ENCODE peak calls at places on chromosomes 16 and 17, in nine cellular contexts. One of them, this sample, is unnamed.
A peak's percentile ranks its signal among the peaks of the same experiment; 100 is the strongest.

GRCh38 chr17:21171970-21172510 is 41.9 kb downstream of the TMEM11 start:
- DNase-seq in astrocyte of the spinal cord: no peak
- DNase-seq in C1 segment of cervical spinal cord: no peak
- DNase-seq in skeletal muscle cell: no peak
- DNase-seq in NCI-H1105: no peak
- DNase-seq in HEK293T: no peak
- DNase-seq in AML-193: no peak
- DNase-seq in stimulated activated CD8-positive, alpha-beta memory T cell treated with anti-CD3 and anti-CD28 coated beads, Interleukin-12 subunit alpha, Interleukin-12 subunit beta, amount 100 ng/mL, for 1 hour: no peak
- DNase-seq in stimulated activated CD4-positive, alpha-beta T cell treated with anti-CD3 and anti-CD28 coated beads, Interleukin-12 subunit alpha, Interleukin-12 subunit beta, amount 100 ng/mL, for 48 hours: no peak
- DNase-seq in this sample: no peak

GRCh38 chr17:56985371-56986162 is 7.6 kb downstream of the SCPEP1 start:
- DNase-seq in NCI-H1105: no peak
- DNase-seq in HEK293T: no peak
- DNase-seq in stimulated activated CD4-positive, alpha-beta T cell treated with anti-CD3 and anti-CD28 coated beads, Interleukin-12 subunit alpha, Interleukin-12 subunit beta, amount 100 ng/mL, for 48 hours: no peak
- DNase-seq in stimulated activated CD8-positive, alpha-beta memory T cell treated with anti-CD3 and anti-CD28 coated beads, Interleukin-12 subunit alpha, Interleukin-12 subunit beta, amount 100 ng/mL, for 1 hour: no peak
- DNase-seq in astrocyte of the spinal cord: no peak
- DNase-seq in skeletal muscle cell: no peak
- DNase-seq in C1 segment of cervical spinal cord: no peak
- DNase-seq in AML-193: peak; percentile 95
- DNase-seq in this sample: no peak

GRCh38 chr16:85006639-85007038 is 4.7 kb downstream of the ZDHHC7 start:
- DNase-seq in NCI-H1105: no peak
- DNase-seq in astrocyte of the spinal cord: no peak
- DNase-seq in skeletal muscle cell: no peak
- DNase-seq in stimulated activated CD4-positive, alpha-beta T cell treated with anti-CD3 and anti-CD28 coated beads, Interleukin-12 subunit alpha, Interleukin-12 subunit beta, amount 100 ng/mL, for 48 hours: no peak
- DNase-seq in HEK293T: no peak
- DNase-seq in stimulated activated CD8-positive, alpha-beta memory T cell treated with anti-CD3 and anti-CD28 coated beads, Interleukin-12 subunit alpha, Interleukin-12 subunit beta, amount 100 ng/mL, for 1 hour: no peak
- DNase-seq in AML-193: no peak
- DNase-seq in C1 segment of cervical spinal cord: no peak
- DNase-seq in this sample: no peak

GRCh38 chr17:40648326-40648968 is 829 bp upstream of the SMARCE1 start:
- DNase-seq in AML-193: no peak
- DNase-seq in NCI-H1105: peak; percentile 30
- DNase-seq in C1 segment of cervical spinal cord: peak; percentile 36
- DNase-seq in skeletal muscle cell: no peak
- DNase-seq in stimulated activated CD4-positive, alpha-beta T cell treated with anti-CD3 and anti-CD28 coated beads, Interleukin-12 subunit alpha, Interleukin-12 subunit beta, amount 100 ng/mL, for 48 hours: no peak
- DNase-seq in astrocyte of the spinal cord: no peak
- DNase-seq in HEK293T: peak; percentile 25
- DNase-seq in stimulated activated CD8-positive, alpha-beta memory T cell treated with anti-CD3 and anti-CD28 coated beads, Interleukin-12 subunit alpha, Interleukin-12 subunit beta, amount 100 ng/mL, for 1 hour: no peak
- DNase-seq in this sample: no peak

GRCh38 chr17:39952665-39953470 is 9.9 kb upstream of the GSDMA start:
- DNase-seq in HEK293T: peak; percentile 93
- DNase-seq in stimulated activated CD8-positive, alpha-beta memory T cell treated with anti-CD3 and anti-CD28 coated beads, Interleukin-12 subunit alpha, Interleukin-12 subunit beta, amount 100 ng/mL, for 1 hour: peak; percentile 92
- DNase-seq in astrocyte of the spinal cord: peak; percentile 97
- DNase-seq in C1 segment of cervical spinal cord: peak; percentile 90
- DNase-seq in AML-193: peak; percentile 96
- DNase-seq in stimulated activated CD4-positive, alpha-beta T cell treated with anti-CD3 and anti-CD28 coated beads, Interleukin-12 subunit alpha, Interleukin-12 subunit beta, amount 100 ng/mL, for 48 hours: peak; percentile 93
- DNase-seq in skeletal muscle cell: peak; percentile 84
- DNase-seq in NCI-H1105: peak; percentile 94
- DNase-seq in this sample: peak; percentile 98

GRCh38 chr17:83186226-83186625 is 106.8 kb downstream of the METRNL start:
- DNase-seq in NCI-H1105: no peak
- DNase-seq in HEK293T: no peak
- DNase-seq in astrocyte of the spinal cord: no peak
- DNase-seq in skeletal muscle cell: no peak
- DNase-seq in stimulated activated CD8-positive, alpha-beta memory T cell treated with anti-CD3 and anti-CD28 coated beads, Interleukin-12 subunit alpha, Interleukin-12 subunit beta, amount 100 ng/mL, for 1 hour: no peak
- DNase-seq in C1 segment of cervical spinal cord: no peak
- DNase-seq in stimulated activated CD4-positive, alpha-beta T cell treated with anti-CD3 and anti-CD28 coated beads, Interleukin-12 subunit alpha, Interleukin-12 subunit beta, amount 100 ng/mL, for 48 hours: no peak
- DNase-seq in AML-193: no peak
- DNase-seq in this sample: no peak

GRCh38 chr16:60166-60565 is 6.5 kb downstream of the SNRNP25 start:
- DNase-seq in C1 segment of cervical spinal cord: no peak
- DNase-seq in skeletal muscle cell: no peak
- DNase-seq in stimulated activated CD8-positive, alpha-beta memory T cell treated with anti-CD3 and anti-CD28 coated beads, Interleukin-12 subunit alpha, Interleukin-12 subunit beta, amount 100 ng/mL, for 1 hour: no peak
- DNase-seq in AML-193: no peak
- DNase-seq in astrocyte of the spinal cord: no peak
- DNase-seq in stimulated activated CD4-positive, alpha-beta T cell treated with anti-CD3 and anti-CD28 coated beads, Interleukin-12 subunit alpha, Interleukin-12 subunit beta, amount 100 ng/mL, for 48 hours: no peak
- DNase-seq in HEK293T: no peak
- DNase-seq in NCI-H1105: no peak
- DNase-seq in this sample: no peak

GRCh38 chr16:28985611-28986041 is 774 bp downstream of the LAT start:
- DNase-seq in AML-193: no peak
- DNase-seq in C1 segment of cervical spinal cord: no peak
- DNase-seq in NCI-H1105: no peak
- DNase-seq in skeletal muscle cell: no peak
- DNase-seq in stimulated activated CD8-positive, alpha-beta memory T cell treated with anti-CD3 and anti-CD28 coated beads, Interleukin-12 subunit alpha, Interleukin-12 subunit beta, amount 100 ng/mL, for 1 hour: no peak
- DNase-seq in HEK293T: no peak
- DNase-seq in astrocyte of the spinal cord: no peak
- DNase-seq in stimulated activated CD4-positive, alpha-beta T cell treated with anti-CD3 and anti-CD28 coated beads, Interleukin-12 subunit alpha, Interleukin-12 subunit beta, amount 100 ng/mL, for 48 hours: no peak
- DNase-seq in this sample: no peak

GRCh38 chr17:68384941-68385340 is 72.4 kb downstream of the WIPI1 start:
- DNase-seq in astrocyte of the spinal cord: no peak
- DNase-seq in HEK293T: no peak
- DNase-seq in skeletal muscle cell: no peak
- DNase-seq in AML-193: no peak
- DNase-seq in stimulated activated CD8-positive, alpha-beta memory T cell treated with anti-CD3 and anti-CD28 coated beads, Interleukin-12 subunit alpha, Interleukin-12 subunit beta, amount 100 ng/mL, for 1 hour: no peak
- DNase-seq in C1 segment of cervical spinal cord: no peak
- DNase-seq in NCI-H1105: no peak
- DNase-seq in stimulated activated CD4-positive, alpha-beta T cell treated with anti-CD3 and anti-CD28 coated beads, Interleukin-12 subunit alpha, Interleukin-12 subunit beta, amount 100 ng/mL, for 48 hours: no peak
- DNase-seq in this sample: no peak

GRCh38 chr17:78879679-78880186 is 23.3 kb downstream of the CEP295NL start:
- DNase-seq in stimulated activated CD8-positive, alpha-beta memory T cell treated with anti-CD3 and anti-CD28 coated beads, Interleukin-12 subunit alpha, Interleukin-12 subunit beta, amount 100 ng/mL, for 1 hour: no peak
- DNase-seq in astrocyte of the spinal cord: peak; percentile 95
- DNase-seq in skeletal muscle cell: peak; percentile 93
- DNase-seq in HEK293T: no peak
- DNase-seq in NCI-H1105: no peak
- DNase-seq in AML-193: no peak
- DNase-seq in stimulated activated CD4-positive, alpha-beta T cell treated with anti-CD3 and anti-CD28 coated beads, Interleukin-12 subunit alpha, Interleukin-12 subunit beta, amount 100 ng/mL, for 48 hours: peak; percentile 14
- DNase-seq in C1 segment of cervical spinal cord: no peak
- DNase-seq in this sample: peak; percentile 91

GRCh38 chr17:46071796-46072195 is 72.7 kb downstream of the STH start:
- DNase-seq in NCI-H1105: peak; percentile 5
- DNase-seq in astrocyte of the spinal cord: no peak
- DNase-seq in stimulated activated CD8-positive, alpha-beta memory T cell treated with anti-CD3 and anti-CD28 coated beads, Interleukin-12 subunit alpha, Interleukin-12 subunit beta, amount 100 ng/mL, for 1 hour: no peak
- DNase-seq in AML-193: no peak
- DNase-seq in skeletal muscle cell: no peak
- DNase-seq in C1 segment of cervical spinal cord: no peak
- DNase-seq in stimulated activated CD4-positive, alpha-beta T cell treated with anti-CD3 and anti-CD28 coated beads, Interleukin-12 subunit alpha, Interleukin-12 subunit beta, amount 100 ng/mL, for 48 hours: no peak
- DNase-seq in HEK293T: no peak
- DNase-seq in this sample: no peak

GRCh38 chr16:89489731-89490385 is 503 bp downstream of the ANKRD11 start:
- DNase-seq in AML-193: no peak
- DNase-seq in stimulated activated CD4-positive, alpha-beta T cell treated with anti-CD3 and anti-CD28 coated beads, Interleukin-12 subunit alpha, Interleukin-12 subunit beta, amount 100 ng/mL, for 48 hours: no peak
- DNase-seq in HEK293T: no peak
- DNase-seq in NCI-H1105: no peak
- DNase-seq in astrocyte of the spinal cord: no peak
- DNase-seq in C1 segment of cervical spinal cord: no peak
- DNase-seq in skeletal muscle cell: no peak
- DNase-seq in stimulated activated CD8-positive, alpha-beta memory T cell treated with anti-CD3 and anti-CD28 coated beads, Interleukin-12 subunit alpha, Interleukin-12 subunit beta, amount 100 ng/mL, for 1 hour: no peak
- DNase-seq in this sample: no peak

GRCh38 chr17:32310927-32311568 is 30.9 kb downstream of the C17orf75 start:
- DNase-seq in AML-193: no peak
- DNase-seq in stimulated activated CD4-positive, alpha-beta T cell treated with anti-CD3 and anti-CD28 coated beads, Interleukin-12 subunit alpha, Interleukin-12 subunit beta, amount 100 ng/mL, for 48 hours: no peak
- DNase-seq in skeletal muscle cell: no peak
- DNase-seq in C1 segment of cervical spinal cord: no peak
- DNase-seq in stimulated activated CD8-positive, alpha-beta memory T cell treated with anti-CD3 and anti-CD28 coated beads, Interleukin-12 subunit alpha, Interleukin-12 subunit beta, amount 100 ng/mL, for 1 hour: no peak
- DNase-seq in HEK293T: no peak
- DNase-seq in NCI-H1105: no peak
- DNase-seq in astrocyte of the spinal cord: no peak
- DNase-seq in this sample: no peak

GRCh38 chr16:57736419-57737281 is 1.1 kb downstream of the KATNB1 start:
- DNase-seq in HEK293T: peak; percentile 64
- DNase-seq in stimulated activated CD8-positive, alpha-beta memory T cell treated with anti-CD3 and anti-CD28 coated beads, Interleukin-12 subunit alpha, Interleukin-12 subunit beta, amount 100 ng/mL, for 1 hour: peak; percentile 19
- DNase-seq in stimulated activated CD4-positive, alpha-beta T cell treated with anti-CD3 and anti-CD28 coated beads, Interleukin-12 subunit alpha, Interleukin-12 subunit beta, amount 100 ng/mL, for 48 hours: peak; percentile 37
- DNase-seq in skeletal muscle cell: peak; percentile 47
- DNase-seq in astrocyte of the spinal cord: peak; percentile 73
- DNase-seq in C1 segment of cervical spinal cord: no peak
- DNase-seq in AML-193: peak; percentile 55
- DNase-seq in NCI-H1105: peak; percentile 14
- DNase-seq in this sample: no peak

GRCh38 chr17:77444653-77445029 is 303.9 kb downstream of the SEC14L1 start:
- DNase-seq in stimulated activated CD4-positive, alpha-beta T cell treated with anti-CD3 and anti-CD28 coated beads, Interleukin-12 subunit alpha, Interleukin-12 subunit beta, amount 100 ng/mL, for 48 hours: no peak
- DNase-seq in stimulated activated CD8-positive, alpha-beta memory T cell treated with anti-CD3 and anti-CD28 coated beads, Interleukin-12 subunit alpha, Interleukin-12 subunit beta, amount 100 ng/mL, for 1 hour: no peak
- DNase-seq in C1 segment of cervical spinal cord: no peak
- DNase-seq in HEK293T: no peak
- DNase-seq in astrocyte of the spinal cord: no peak
- DNase-seq in NCI-H1105: no peak
- DNase-seq in skeletal muscle cell: no peak
- DNase-seq in AML-193: no peak
- DNase-seq in this sample: peak; percentile 73

GRCh38 chr17:76075364-76076099 is 951 bp downstream of the GALR2 start:
- DNase-seq in skeletal muscle cell: no peak
- DNase-seq in NCI-H1105: no peak
- DNase-seq in AML-193: no peak
- DNase-seq in C1 segment of cervical spinal cord: no peak
- DNase-seq in stimulated activated CD8-positive, alpha-beta memory T cell treated with anti-CD3 and anti-CD28 coated beads, Interleukin-12 subunit alpha, Interleukin-12 subunit beta, amount 100 ng/mL, for 1 hour: no peak
- DNase-seq in HEK293T: no peak
- DNase-seq in stimulated activated CD4-positive, alpha-beta T cell treated with anti-CD3 and anti-CD28 coated beads, Interleukin-12 subunit alpha, Interleukin-12 subunit beta, amount 100 ng/mL, for 48 hours: no peak
- DNase-seq in astrocyte of the spinal cord: no peak
- DNase-seq in this sample: no peak

GRCh38 chr17:79695293-79696158 is 35.2 kb upstream of the ENPP7 start:
- DNase-seq in NCI-H1105: no peak
- DNase-seq in skeletal muscle cell: peak; percentile 31
- DNase-seq in stimulated activated CD4-positive, alpha-beta T cell treated with anti-CD3 and anti-CD28 coated beads, Interleukin-12 subunit alpha, Interleukin-12 subunit beta, amount 100 ng/mL, for 48 hours: no peak
- DNase-seq in AML-193: no peak
- DNase-seq in astrocyte of the spinal cord: peak; percentile 73
- DNase-seq in C1 segment of cervical spinal cord: no peak
- DNase-seq in stimulated activated CD8-positive, alpha-beta memory T cell treated with anti-CD3 and anti-CD28 coated beads, Interleukin-12 subunit alpha, Interleukin-12 subunit beta, amount 100 ng/mL, for 1 hour: no peak
- DNase-seq in HEK293T: no peak
- DNase-seq in this sample: peak; percentile 54

GRCh38 chr16:53933407-53933806 is 229.5 kb downstream of the FTO start:
- DNase-seq in AML-193: no peak
- DNase-seq in astrocyte of the spinal cord: no peak
- DNase-seq in HEK293T: no peak
- DNase-seq in NCI-H1105: no peak
- DNase-seq in skeletal muscle cell: no peak
- DNase-seq in stimulated activated CD8-positive, alpha-beta memory T cell treated with anti-CD3 and anti-CD28 coated beads, Interleukin-12 subunit alpha, Interleukin-12 subunit beta, amount 100 ng/mL, for 1 hour: no peak
- DNase-seq in stimulated activated CD4-positive, alpha-beta T cell treated with anti-CD3 and anti-CD28 coated beads, Interleukin-12 subunit alpha, Interleukin-12 subunit beta, amount 100 ng/mL, for 48 hours: no peak
- DNase-seq in C1 segment of cervical spinal cord: no peak
- DNase-seq in this sample: no peak

GRCh38 chr16:64459821-64460220 is 662.0 kb downstream of the CDH11 start:
- DNase-seq in skeletal muscle cell: peak; percentile 87
- DNase-seq in HEK293T: no peak
- DNase-seq in AML-193: no peak
- DNase-seq in stimulated activated CD8-positive, alpha-beta memory T cell treated with anti-CD3 and anti-CD28 coated beads, Interleukin-12 subunit alpha, Interleukin-12 subunit beta, amount 100 ng/mL, for 1 hour: no peak
- DNase-seq in stimulated activated CD4-positive, alpha-beta T cell treated with anti-CD3 and anti-CD28 coated beads, Interleukin-12 subunit alpha, Interleukin-12 subunit beta, amount 100 ng/mL, for 48 hours: no peak
- DNase-seq in NCI-H1105: no peak
- DNase-seq in astrocyte of the spinal cord: peak; percentile 72
- DNase-seq in C1 segment of cervical spinal cord: no peak
- DNase-seq in this sample: peak; percentile 23

GRCh38 chr16:58256108-58256507 is 38.7 kb downstream of the PRSS54 start:
- DNase-seq in AML-193: no peak
- DNase-seq in astrocyte of the spinal cord: no peak
- DNase-seq in NCI-H1105: no peak
- DNase-seq in HEK293T: no peak
- DNase-seq in C1 segment of cervical spinal cord: no peak
- DNase-seq in stimulated activated CD8-positive, alpha-beta memory T cell treated with anti-CD3 and anti-CD28 coated beads, Interleukin-12 subunit alpha, Interleukin-12 subunit beta, amount 100 ng/mL, for 1 hour: no peak
- DNase-seq in skeletal muscle cell: no peak
- DNase-seq in stimulated activated CD4-positive, alpha-beta T cell treated with anti-CD3 and anti-CD28 coated beads, Interleukin-12 subunit alpha, Interleukin-12 subunit beta, amount 100 ng/mL, for 48 hours: no peak
- DNase-seq in this sample: no peak

GRCh38 chr16:29993903-29994612 is 1.4 kb downstream of the HIRIP3 start:
- DNase-seq in NCI-H1105: no peak
- DNase-seq in stimulated activated CD4-positive, alpha-beta T cell treated with anti-CD3 and anti-CD28 coated beads, Interleukin-12 subunit alpha, Interleukin-12 subunit beta, amount 100 ng/mL, for 48 hours: no peak
- DNase-seq in astrocyte of the spinal cord: no peak
- DNase-seq in AML-193: no peak
- DNase-seq in C1 segment of cervical spinal cord: no peak
- DNase-seq in skeletal muscle cell: no peak
- DNase-seq in stimulated activated CD8-positive, alpha-beta memory T cell treated with anti-CD3 and anti-CD28 coated beads, Interleukin-12 subunit alpha, Interleukin-12 subunit beta, amount 100 ng/mL, for 1 hour: no peak
- DNase-seq in HEK293T: no peak
- DNase-seq in this sample: peak; percentile 2

GRCh38 chr16:21097151-21097550 is 53.5 kb downstream of the DNAH3 start:
- DNase-seq in skeletal muscle cell: peak; percentile 30
- DNase-seq in stimulated activated CD8-positive, alpha-beta memory T cell treated with anti-CD3 and anti-CD28 coated beads, Interleukin-12 subunit alpha, Interleukin-12 subunit beta, amount 100 ng/mL, for 1 hour: no peak
- DNase-seq in C1 segment of cervical spinal cord: no peak
- DNase-seq in stimulated activated CD4-positive, alpha-beta T cell treated with anti-CD3 and anti-CD28 coated beads, Interleukin-12 subunit alpha, Interleukin-12 subunit beta, amount 100 ng/mL, for 48 hours: no peak
- DNase-seq in AML-193: no peak
- DNase-seq in HEK293T: no peak
- DNase-seq in astrocyte of the spinal cord: peak; percentile 28
- DNase-seq in NCI-H1105: no peak
- DNase-seq in this sample: no peak

GRCh38 chr17:4074831-4075495 is 67.9 kb downstream of the ZZEF1 start:
- DNase-seq in HEK293T: peak; percentile 53
- DNase-seq in stimulated activated CD4-positive, alpha-beta T cell treated with anti-CD3 and anti-CD28 coated beads, Interleukin-12 subunit alpha, Interleukin-12 subunit beta, amount 100 ng/mL, for 48 hours: no peak
- DNase-seq in stimulated activated CD8-positive, alpha-beta memory T cell treated with anti-CD3 and anti-CD28 coated beads, Interleukin-12 subunit alpha, Interleukin-12 subunit beta, amount 100 ng/mL, for 1 hour: no peak
- DNase-seq in skeletal muscle cell: no peak
- DNase-seq in astrocyte of the spinal cord: peak; percentile 19
- DNase-seq in AML-193: peak; percentile 22
- DNase-seq in NCI-H1105: peak; percentile 47
- DNase-seq in C1 segment of cervical spinal cord: no peak
- DNase-seq in this sample: no peak

GRCh38 chr17:59853168-59853918 is 39.4 kb downstream of the TUBD1 start:
- DNase-seq in astrocyte of the spinal cord: peak; percentile 97
- DNase-seq in stimulated activated CD4-positive, alpha-beta T cell treated with anti-CD3 and anti-CD28 coated beads, Interleukin-12 subunit alpha, Interleukin-12 subunit beta, amount 100 ng/mL, for 48 hours: no peak
- DNase-seq in stimulated activated CD8-positive, alpha-beta memory T cell treated with anti-CD3 and anti-CD28 coated beads, Interleukin-12 subunit alpha, Interleukin-12 subunit beta, amount 100 ng/mL, for 1 hour: no peak
- DNase-seq in C1 segment of cervical spinal cord: no peak
- DNase-seq in AML-193: no peak
- DNase-seq in HEK293T: peak; percentile 42
- DNase-seq in NCI-H1105: no peak
- DNase-seq in skeletal muscle cell: peak; percentile 82
- DNase-seq in this sample: no peak

GRCh38 chr16:3960049-3960809 is 79.7 kb upstream of the CREBBP start:
- DNase-seq in HEK293T: peak; percentile 42
- DNase-seq in stimulated activated CD4-positive, alpha-beta T cell treated with anti-CD3 and anti-CD28 coated beads, Interleukin-12 subunit alpha, Interleukin-12 subunit beta, amount 100 ng/mL, for 48 hours: no peak
- DNase-seq in astrocyte of the spinal cord: no peak
- DNase-seq in stimulated activated CD8-positive, alpha-beta memory T cell treated with anti-CD3 and anti-CD28 coated beads, Interleukin-12 subunit alpha, Interleukin-12 subunit beta, amount 100 ng/mL, for 1 hour: no peak
- DNase-seq in skeletal muscle cell: no peak
- DNase-seq in C1 segment of cervical spinal cord: no peak
- DNase-seq in AML-193: no peak
- DNase-seq in NCI-H1105: no peak
- DNase-seq in this sample: no peak

GRCh38 chr16:14309001-14309886 is 238.1 kb downstream of the MRTFB start:
- DNase-seq in astrocyte of the spinal cord: no peak
- DNase-seq in AML-193: no peak
- DNase-seq in HEK293T: no peak
- DNase-seq in stimulated activated CD8-positive, alpha-beta memory T cell treated with anti-CD3 and anti-CD28 coated beads, Interleukin-12 subunit alpha, Interleukin-12 subunit beta, amount 100 ng/mL, for 1 hour: no peak
- DNase-seq in C1 segment of cervical spinal cord: no peak
- DNase-seq in NCI-H1105: no peak
- DNase-seq in skeletal muscle cell: no peak
- DNase-seq in stimulated activated CD4-positive, alpha-beta T cell treated with anti-CD3 and anti-CD28 coated beads, Interleukin-12 subunit alpha, Interleukin-12 subunit beta, amount 100 ng/mL, for 48 hours: no peak
- DNase-seq in this sample: no peak

GRCh38 chr16:27286446-27286845 is 17.9 kb upstream of the NSMCE1 start:
- DNase-seq in C1 segment of cervical spinal cord: peak; percentile 31
- DNase-seq in HEK293T: no peak
- DNase-seq in stimulated activated CD8-positive, alpha-beta memory T cell treated with anti-CD3 and anti-CD28 coated beads, Interleukin-12 subunit alpha, Interleukin-12 subunit beta, amount 100 ng/mL, for 1 hour: no peak
- DNase-seq in astrocyte of the spinal cord: peak; percentile 94
- DNase-seq in AML-193: no peak
- DNase-seq in stimulated activated CD4-positive, alpha-beta T cell treated with anti-CD3 and anti-CD28 coated beads, Interleukin-12 subunit alpha, Interleukin-12 subunit beta, amount 100 ng/mL, for 48 hours: no peak
- DNase-seq in NCI-H1105: no peak
- DNase-seq in skeletal muscle cell: peak; percentile 85
- DNase-seq in this sample: peak; percentile 33